ENCODE peak calls at places on chromosomes 4 and X, in six cellular contexts. P, A, H, M, S and I are unnamed samples.

GRCh38 chr4:109350121-109350520 is 47.7 kb upstream of the COL25A1 start:
- DNase-seq in P (no peak), A (no peak), H (no peak), M (no peak), S (no peak), I (no peak)

GRCh38 chr4:161320377-161320776 is 843.4 kb downstream of the FSTL5 start:
- DNase-seq in P (no peak), A (peak), H (no peak), M (peak), S (no peak), I (no peak)

GRCh38 chr4:56937262-56937661 is 29.6 kb downstream of the REST start:
- DNase-seq in P (no peak), A (peak), H (peak), M (no peak), S (no peak), I (no peak)

GRCh38 chrX:118655561-118656246 is 71.7 kb upstream of the IL13RA1 start:
- DNase-seq in P (no peak), A (peak), H (peak), M (no peak), S (no peak), I (no peak)

GRCh38 chr4:168920438-168921081 is 89.5 kb downstream of the CBR4 start:
- DNase-seq in P (no peak), A (no peak), H (no peak), M (no peak), S (no peak), I (no peak)

GRCh38 chr4:48914311-48914710 is 7.7 kb upstream of the OCIAD2 start:
- DNase-seq in P (no peak), A (no peak), H (no peak), M (no peak), S (no peak), I (no peak)

GRCh38 chrX:82627568-82627967 is 880.5 kb upstream of the POU3F4 start:
- DNase-seq in P (no peak), A (no peak), H (no peak), M (no peak), S (no peak), I (no peak)

GRCh38 chr4:24642941-24643628 is 58.7 kb upstream of the DHX15 start:
- DNase-seq in P (no peak), A (peak), H (peak), M (no peak), S (no peak), I (no peak)

GRCh38 chrX:67351411-67351810 is 192.4 kb upstream of the AR start:
- DNase-seq in P (no peak), A (no peak), H (no peak), M (no peak), S (no peak), I (no peak)

GRCh38 chrX:53684415-53685192 is 1.9 kb downstream of the HUWE1 start:
- DNase-seq in P (peak), A (no peak), H (no peak), M (peak), S (no peak), I (no peak)

GRCh38 chr4:82559735-82560120 is 2.1 kb downstream of the TMEM150C start:
- DNase-seq in P (no peak), A (no peak), H (no peak), M (no peak), S (no peak), I (no peak)

GRCh38 chrX:132373610-132374009 is 115.2 kb downstream of the MBNL3 start:
- DNase-seq in P (no peak), A (no peak), H (no peak), M (no peak), S (no peak), I (no peak)

GRCh38 chrX:132375941-132376340 is 112.9 kb downstream of the MBNL3 start:
- DNase-seq in P (no peak), A (peak), H (no peak), M (no peak), S (no peak), I (no peak)
- TF ChIP-seq CTCF in P (no peak), A (peak), H (peak), M (peak), S (no peak), I (peak)

DNA sequence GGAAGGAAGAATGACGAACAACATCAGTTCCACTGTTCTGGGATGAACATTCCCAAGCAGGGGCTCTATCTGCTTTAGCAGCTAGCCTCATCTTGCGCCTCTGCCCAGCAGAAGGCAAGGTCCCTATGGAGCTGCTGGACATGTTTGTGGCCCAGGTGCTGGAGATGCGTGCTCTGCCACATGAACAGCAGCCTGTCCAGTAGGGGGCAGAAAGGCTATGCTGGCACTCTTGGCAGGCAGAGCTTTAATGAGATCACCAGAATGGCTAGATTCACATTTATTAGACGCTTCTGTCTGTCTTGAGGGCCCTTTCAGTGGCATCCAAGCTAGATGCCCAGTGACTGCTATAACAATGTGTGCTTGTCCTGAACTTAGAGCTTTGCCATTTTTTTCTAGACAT is 1826.0 kb downstream of the STIM2 start:
- DNase-seq in P (no peak), A (peak), H (peak), M (peak), S (peak), I (no peak)
- TF ChIP-seq CTCF in P (peak), A (peak), H (peak), M (peak), S (no peak), I (no peak)

DNA sequence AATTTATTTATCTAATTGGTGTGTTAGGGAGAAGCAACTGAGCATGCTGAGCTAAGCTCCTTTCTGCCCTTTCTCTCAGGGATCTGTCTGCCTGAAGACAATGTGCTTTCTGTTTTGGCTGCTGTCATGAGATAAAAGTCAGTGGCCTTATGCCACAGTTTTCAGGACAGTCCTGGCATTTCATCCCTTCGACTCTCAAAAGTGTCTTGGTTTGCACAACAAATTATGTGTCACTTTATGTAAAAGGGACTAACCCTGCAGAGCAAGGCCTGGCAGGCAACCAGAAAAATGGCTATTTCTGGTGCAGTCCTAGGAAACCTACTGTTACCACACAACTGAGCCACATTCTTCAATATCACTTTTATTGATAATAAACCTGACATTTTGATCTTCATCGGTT is 96.1 kb upstream of the PTPN13 start:
- DNase-seq in P (no peak), A (no peak), H (peak), M (no peak), S (no peak), I (no peak)
- TF ChIP-seq CTCF in P (no peak), A (no peak), H (no peak), M (no peak), S (no peak), I (no peak)

GRCh38 chr4:15585331-15585730 is 69.8 kb downstream of the FBXL5 start:
- DNase-seq in P (no peak), A (no peak), H (no peak), M (no peak), S (no peak), I (no peak)
- TF ChIP-seq CTCF in P (no peak), A (no peak), H (no peak), M (no peak), S (no peak), I (no peak)

DNA sequence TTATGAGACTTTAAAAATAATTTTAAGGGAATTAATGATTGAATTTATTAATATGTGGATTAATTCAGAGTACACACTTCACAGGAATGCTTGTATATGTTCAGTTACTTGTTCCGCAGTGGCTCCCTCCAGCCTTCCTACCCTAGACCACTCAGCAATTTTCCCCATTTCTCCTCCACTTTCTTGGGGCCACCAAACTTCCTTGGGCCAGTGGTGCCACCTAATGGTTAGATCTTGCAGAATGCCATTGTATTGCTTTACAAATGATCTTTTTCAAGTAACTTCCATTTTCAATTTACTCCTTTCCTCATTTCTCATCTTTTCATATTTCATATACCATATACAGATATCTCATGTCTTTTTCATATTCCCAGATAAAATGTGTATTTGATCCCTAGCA is 3.6 kb upstream of the RNF175 start:
- DNase-seq in P (no peak), A (no peak), H (no peak), M (no peak), S (no peak), I (no peak)
- TF ChIP-seq CTCF in P (peak), A (peak), H (peak), M (no peak), S (no peak), I (no peak)

DNA sequence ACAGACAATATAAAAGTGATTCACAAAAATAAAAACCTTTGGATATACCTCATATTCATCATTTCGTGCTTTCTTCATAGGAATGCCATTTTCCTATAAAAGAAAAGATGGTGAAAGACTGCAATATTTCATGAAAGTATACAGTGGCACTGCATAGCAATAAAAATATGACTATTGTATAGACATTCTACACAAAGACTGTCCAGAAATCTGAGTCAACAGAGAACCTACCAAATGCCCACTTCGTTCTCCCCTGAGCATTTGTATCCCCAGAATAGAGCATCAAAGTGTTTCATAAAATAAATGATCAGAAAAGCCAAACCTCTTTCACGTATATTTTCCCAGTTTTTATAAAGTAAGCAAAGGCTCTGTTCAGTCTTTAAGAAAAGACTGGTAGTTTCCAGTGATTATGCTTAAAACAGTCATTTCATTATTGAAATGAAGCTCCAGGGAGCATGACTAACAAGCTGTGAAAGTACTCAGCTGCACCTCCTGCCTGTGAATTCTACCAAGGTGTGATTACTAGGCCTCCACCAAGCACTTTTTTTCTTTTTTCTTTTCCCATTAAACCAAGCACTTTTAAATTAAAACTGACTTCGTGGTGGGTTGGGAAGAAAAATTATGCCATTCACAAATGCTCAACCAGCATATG is 20.2 kb downstream of the PPA2 start:
- DNase-seq in P (no peak), A (peak), H (no peak), M (no peak), S (no peak), I (no peak)
- TF ChIP-seq CTCF in P (no peak), A (peak), H (no peak), M (no peak), S (no peak), I (no peak)

GRCh38 chrX:153310901-153311300 is 10.7 kb downstream of the PNMA6F start:
- DNase-seq in P (no peak), A (no peak), H (no peak), M (no peak), S (no peak), I (no peak)
- TF ChIP-seq CTCF in P (no peak), A (no peak), H (no peak), M (no peak), S (no peak), I (no peak)

GRCh38 chr4:18021720-18022571 is at the start of gene LCORL:
- DNase-seq in P (peak), A (peak), H (peak), M (peak), S (peak), I (peak)
- TF ChIP-seq CTCF in P (peak), A (peak), H (peak), M (no peak), S (no peak), I (no peak)

GRCh38 chrX:112808007-112808406 is 32.6 kb downstream of the AMOT start:
- DNase-seq in P (no peak), A (no peak), H (no peak), M (no peak), S (no peak), I (no peak)
- TF ChIP-seq CTCF in P (no peak), A (no peak), H (no peak), M (no peak), S (no peak), I (no peak)